ENCODE peak calls at places on chromosome 5, in ten cellular contexts. One of them, this sample, is unnamed.

GRCh38 chr5:107466233-107466769 is 204.4 kb downstream of the EFNA5 start:
- DNase-seq in activated CD8-positive, alpha-beta memory T cell treated with anti-CD3 and anti-CD28 coated beads, Interleukin-2, amount 10 ng/mL, durations not matched to agents 7 days and 5 days: no peak
- DNase-seq in GM13976: no peak
- DNase-seq in NCI-H2081: no peak
- DNase-seq in bronchial epithelial cell: peak; percentile 98
- DNase-seq in adrenal gland: no peak
- DNase-seq in KG1: no peak
- DNase-seq in progenitor cell of endocrine pancreas: no peak
- DNase-seq in fibroblast of pulmonary artery: peak; percentile 97
- DNase-seq in stimulated activated CD4-positive, alpha-beta T cell treated with anti-CD3 and anti-CD28 coated beads, Interleukin-1b, Interleukin-23, amount 100 ng/mL, for 24 hours: no peak
- DNase-seq in this sample: peak; percentile 56

GRCh38 chr5:173745561-173745960 is 129.1 kb upstream of the BOD1 start:
- DNase-seq in activated CD8-positive, alpha-beta memory T cell treated with anti-CD3 and anti-CD28 coated beads, Interleukin-2, amount 10 ng/mL, durations not matched to agents 7 days and 5 days: no peak
- DNase-seq in GM13976: no peak
- DNase-seq in NCI-H2081: no peak
- DNase-seq in bronchial epithelial cell: no peak
- DNase-seq in adrenal gland: no peak
- DNase-seq in KG1: no peak
- DNase-seq in progenitor cell of endocrine pancreas: no peak
- DNase-seq in fibroblast of pulmonary artery: no peak
- DNase-seq in stimulated activated CD4-positive, alpha-beta T cell treated with anti-CD3 and anti-CD28 coated beads, Interleukin-1b, Interleukin-23, amount 100 ng/mL, for 24 hours: no peak
- DNase-seq in this sample: no peak

GRCh38 chr5:64831996-64832395 is 63.3 kb downstream of the CWC27 start:
- DNase-seq in activated CD8-positive, alpha-beta memory T cell treated with anti-CD3 and anti-CD28 coated beads, Interleukin-2, amount 10 ng/mL, durations not matched to agents 7 days and 5 days: no peak
- DNase-seq in GM13976: no peak
- DNase-seq in NCI-H2081: no peak
- DNase-seq in bronchial epithelial cell: no peak
- DNase-seq in adrenal gland: no peak
- DNase-seq in KG1: no peak
- DNase-seq in progenitor cell of endocrine pancreas: no peak
- DNase-seq in fibroblast of pulmonary artery: no peak
- DNase-seq in stimulated activated CD4-positive, alpha-beta T cell treated with anti-CD3 and anti-CD28 coated beads, Interleukin-1b, Interleukin-23, amount 100 ng/mL, for 24 hours: no peak
- DNase-seq in this sample: no peak

GRCh38 chr5:143762636-143763035 is 49.3 kb upstream of the HMHB1 start:
- DNase-seq in activated CD8-positive, alpha-beta memory T cell treated with anti-CD3 and anti-CD28 coated beads, Interleukin-2, amount 10 ng/mL, durations not matched to agents 7 days and 5 days: no peak
- DNase-seq in GM13976: no peak
- DNase-seq in NCI-H2081: no peak
- DNase-seq in bronchial epithelial cell: no peak
- DNase-seq in adrenal gland: no peak
- DNase-seq in KG1: no peak
- DNase-seq in progenitor cell of endocrine pancreas: no peak
- DNase-seq in fibroblast of pulmonary artery: no peak
- DNase-seq in stimulated activated CD4-positive, alpha-beta T cell treated with anti-CD3 and anti-CD28 coated beads, Interleukin-1b, Interleukin-23, amount 100 ng/mL, for 24 hours: no peak
- DNase-seq in this sample: no peak

GRCh38 chr5:141560725-141561483 is 57.9 kb downstream of the DIAPH1 start:
- DNase-seq in activated CD8-positive, alpha-beta memory T cell treated with anti-CD3 and anti-CD28 coated beads, Interleukin-2, amount 10 ng/mL, durations not matched to agents 7 days and 5 days: no peak
- DNase-seq in GM13976: no peak
- DNase-seq in NCI-H2081: peak; percentile 92
- DNase-seq in bronchial epithelial cell: peak; percentile 96
- DNase-seq in adrenal gland: peak; percentile 90
- DNase-seq in KG1: no peak
- DNase-seq in progenitor cell of endocrine pancreas: peak; percentile 51
- DNase-seq in fibroblast of pulmonary artery: peak; percentile 99
- DNase-seq in stimulated activated CD4-positive, alpha-beta T cell treated with anti-CD3 and anti-CD28 coated beads, Interleukin-1b, Interleukin-23, amount 100 ng/mL, for 24 hours: no peak
- DNase-seq in this sample: peak; percentile 77

GRCh38 chr5:67746103-67746502 is 469.5 kb upstream of the PIK3R1 start:
- DNase-seq in activated CD8-positive, alpha-beta memory T cell treated with anti-CD3 and anti-CD28 coated beads, Interleukin-2, amount 10 ng/mL, durations not matched to agents 7 days and 5 days: no peak
- DNase-seq in GM13976: no peak
- DNase-seq in NCI-H2081: no peak
- DNase-seq in bronchial epithelial cell: no peak
- DNase-seq in adrenal gland: no peak
- DNase-seq in KG1: no peak
- DNase-seq in progenitor cell of endocrine pancreas: no peak
- DNase-seq in fibroblast of pulmonary artery: no peak
- DNase-seq in stimulated activated CD4-positive, alpha-beta T cell treated with anti-CD3 and anti-CD28 coated beads, Interleukin-1b, Interleukin-23, amount 100 ng/mL, for 24 hours: no peak
- DNase-seq in this sample: no peak

GRCh38 chr5:10533218-10533617 is 30.7 kb upstream of the ANKRD33B start:
- DNase-seq in activated CD8-positive, alpha-beta memory T cell treated with anti-CD3 and anti-CD28 coated beads, Interleukin-2, amount 10 ng/mL, durations not matched to agents 7 days and 5 days: no peak
- DNase-seq in GM13976: no peak
- DNase-seq in NCI-H2081: no peak
- DNase-seq in bronchial epithelial cell: no peak
- DNase-seq in adrenal gland: no peak
- DNase-seq in KG1: no peak
- DNase-seq in progenitor cell of endocrine pancreas: no peak
- DNase-seq in fibroblast of pulmonary artery: no peak
- DNase-seq in stimulated activated CD4-positive, alpha-beta T cell treated with anti-CD3 and anti-CD28 coated beads, Interleukin-1b, Interleukin-23, amount 100 ng/mL, for 24 hours: no peak
- DNase-seq in this sample: peak; percentile 69

GRCh38 chr5:155883966-155884555 is 442.9 kb upstream of the SGCD start:
- DNase-seq in activated CD8-positive, alpha-beta memory T cell treated with anti-CD3 and anti-CD28 coated beads, Interleukin-2, amount 10 ng/mL, durations not matched to agents 7 days and 5 days: no peak
- DNase-seq in GM13976: no peak
- DNase-seq in NCI-H2081: no peak
- DNase-seq in bronchial epithelial cell: peak; percentile 13
- DNase-seq in adrenal gland: no peak
- DNase-seq in KG1: no peak
- DNase-seq in progenitor cell of endocrine pancreas: no peak
- DNase-seq in fibroblast of pulmonary artery: no peak
- DNase-seq in stimulated activated CD4-positive, alpha-beta T cell treated with anti-CD3 and anti-CD28 coated beads, Interleukin-1b, Interleukin-23, amount 100 ng/mL, for 24 hours: no peak
- DNase-seq in this sample: peak; percentile 13

GRCh38 chr5:83972236-83972635 is 251.6 kb upstream of the HAPLN1 start:
- DNase-seq in activated CD8-positive, alpha-beta memory T cell treated with anti-CD3 and anti-CD28 coated beads, Interleukin-2, amount 10 ng/mL, durations not matched to agents 7 days and 5 days: no peak
- DNase-seq in GM13976: no peak
- DNase-seq in NCI-H2081: no peak
- DNase-seq in bronchial epithelial cell: peak; percentile 49
- DNase-seq in adrenal gland: no peak
- DNase-seq in KG1: no peak
- DNase-seq in progenitor cell of endocrine pancreas: no peak
- DNase-seq in fibroblast of pulmonary artery: no peak
- DNase-seq in stimulated activated CD4-positive, alpha-beta T cell treated with anti-CD3 and anti-CD28 coated beads, Interleukin-1b, Interleukin-23, amount 100 ng/mL, for 24 hours: no peak
- DNase-seq in this sample: peak; percentile 3

GRCh38 chr5:112694853-112695709 is 42.6 kb upstream of the APC start:
- DNase-seq in activated CD8-positive, alpha-beta memory T cell treated with anti-CD3 and anti-CD28 coated beads, Interleukin-2, amount 10 ng/mL, durations not matched to agents 7 days and 5 days: no peak
- DNase-seq in GM13976: no peak
- DNase-seq in NCI-H2081: no peak
- DNase-seq in bronchial epithelial cell: no peak
- DNase-seq in adrenal gland: no peak
- DNase-seq in KG1: no peak
- DNase-seq in progenitor cell of endocrine pancreas: no peak
- DNase-seq in fibroblast of pulmonary artery: peak; percentile 76
- DNase-seq in stimulated activated CD4-positive, alpha-beta T cell treated with anti-CD3 and anti-CD28 coated beads, Interleukin-1b, Interleukin-23, amount 100 ng/mL, for 24 hours: no peak
- DNase-seq in this sample: no peak

GRCh38 chr5:39586185-39586584 is 161.4 kb upstream of the DAB2 start:
- DNase-seq in activated CD8-positive, alpha-beta memory T cell treated with anti-CD3 and anti-CD28 coated beads, Interleukin-2, amount 10 ng/mL, durations not matched to agents 7 days and 5 days: no peak
- DNase-seq in GM13976: no peak
- DNase-seq in NCI-H2081: no peak
- DNase-seq in bronchial epithelial cell: no peak
- DNase-seq in adrenal gland: no peak
- DNase-seq in KG1: no peak
- DNase-seq in progenitor cell of endocrine pancreas: no peak
- DNase-seq in fibroblast of pulmonary artery: no peak
- DNase-seq in stimulated activated CD4-positive, alpha-beta T cell treated with anti-CD3 and anti-CD28 coated beads, Interleukin-1b, Interleukin-23, amount 100 ng/mL, for 24 hours: no peak
- DNase-seq in this sample: no peak

GRCh38 chr5:32138839-32139493 is 35.2 kb downstream of the GOLPH3 start:
- DNase-seq in activated CD8-positive, alpha-beta memory T cell treated with anti-CD3 and anti-CD28 coated beads, Interleukin-2, amount 10 ng/mL, durations not matched to agents 7 days and 5 days: peak; percentile 72
- DNase-seq in GM13976: no peak
- DNase-seq in NCI-H2081: no peak
- DNase-seq in bronchial epithelial cell: no peak
- DNase-seq in adrenal gland: peak; percentile 40
- DNase-seq in KG1: no peak
- DNase-seq in progenitor cell of endocrine pancreas: no peak
- DNase-seq in fibroblast of pulmonary artery: no peak
- DNase-seq in stimulated activated CD4-positive, alpha-beta T cell treated with anti-CD3 and anti-CD28 coated beads, Interleukin-1b, Interleukin-23, amount 100 ng/mL, for 24 hours: peak; percentile 24
- DNase-seq in this sample: no peak

GRCh38 chr5:167143726-167144125 is 1147.7 kb upstream of the WWC1 start:
- DNase-seq in activated CD8-positive, alpha-beta memory T cell treated with anti-CD3 and anti-CD28 coated beads, Interleukin-2, amount 10 ng/mL, durations not matched to agents 7 days and 5 days: no peak
- DNase-seq in GM13976: no peak
- DNase-seq in NCI-H2081: no peak
- DNase-seq in bronchial epithelial cell: no peak
- DNase-seq in adrenal gland: no peak
- DNase-seq in KG1: no peak
- DNase-seq in progenitor cell of endocrine pancreas: no peak
- DNase-seq in fibroblast of pulmonary artery: no peak
- DNase-seq in stimulated activated CD4-positive, alpha-beta T cell treated with anti-CD3 and anti-CD28 coated beads, Interleukin-1b, Interleukin-23, amount 100 ng/mL, for 24 hours: no peak
- DNase-seq in this sample: no peak

GRCh38 chr5:21649969-21650368 is 1203.2 kb downstream of the CDH12 start:
- DNase-seq in activated CD8-positive, alpha-beta memory T cell treated with anti-CD3 and anti-CD28 coated beads, Interleukin-2, amount 10 ng/mL, durations not matched to agents 7 days and 5 days: no peak
- DNase-seq in GM13976: no peak
- DNase-seq in NCI-H2081: peak; percentile 16
- DNase-seq in bronchial epithelial cell: no peak
- DNase-seq in adrenal gland: no peak
- DNase-seq in KG1: no peak
- DNase-seq in progenitor cell of endocrine pancreas: no peak
- DNase-seq in fibroblast of pulmonary artery: no peak
- DNase-seq in stimulated activated CD4-positive, alpha-beta T cell treated with anti-CD3 and anti-CD28 coated beads, Interleukin-1b, Interleukin-23, amount 100 ng/mL, for 24 hours: no peak
- DNase-seq in this sample: no peak

GRCh38 chr5:126651013-126651577 is 50.3 kb downstream of the PHAX start:
- DNase-seq in activated CD8-positive, alpha-beta memory T cell treated with anti-CD3 and anti-CD28 coated beads, Interleukin-2, amount 10 ng/mL, durations not matched to agents 7 days and 5 days: no peak
- DNase-seq in GM13976: no peak
- DNase-seq in NCI-H2081: no peak
- DNase-seq in bronchial epithelial cell: no peak
- DNase-seq in adrenal gland: no peak
- DNase-seq in KG1: no peak
- DNase-seq in progenitor cell of endocrine pancreas: no peak
- DNase-seq in fibroblast of pulmonary artery: no peak
- DNase-seq in stimulated activated CD4-positive, alpha-beta T cell treated with anti-CD3 and anti-CD28 coated beads, Interleukin-1b, Interleukin-23, amount 100 ng/mL, for 24 hours: no peak
- DNase-seq in this sample: no peak

GRCh38 chr5:135212361-135213033 is 178.5 kb upstream of the PITX1 start:
- DNase-seq in activated CD8-positive, alpha-beta memory T cell treated with anti-CD3 and anti-CD28 coated beads, Interleukin-2, amount 10 ng/mL, durations not matched to agents 7 days and 5 days: peak; percentile 18
- DNase-seq in GM13976: no peak
- DNase-seq in NCI-H2081: no peak
- DNase-seq in bronchial epithelial cell: no peak
- DNase-seq in adrenal gland: no peak
- DNase-seq in KG1: no peak
- DNase-seq in progenitor cell of endocrine pancreas: peak; percentile 4
- DNase-seq in fibroblast of pulmonary artery: no peak
- DNase-seq in stimulated activated CD4-positive, alpha-beta T cell treated with anti-CD3 and anti-CD28 coated beads, Interleukin-1b, Interleukin-23, amount 100 ng/mL, for 24 hours: no peak
- DNase-seq in this sample: no peak

GRCh38 chr5:97471951-97472350 is 288.9 kb upstream of the RIOK2 start:
- DNase-seq in activated CD8-positive, alpha-beta memory T cell treated with anti-CD3 and anti-CD28 coated beads, Interleukin-2, amount 10 ng/mL, durations not matched to agents 7 days and 5 days: no peak
- DNase-seq in GM13976: no peak
- DNase-seq in NCI-H2081: no peak
- DNase-seq in bronchial epithelial cell: no peak
- DNase-seq in adrenal gland: no peak
- DNase-seq in KG1: no peak
- DNase-seq in progenitor cell of endocrine pancreas: no peak
- DNase-seq in fibroblast of pulmonary artery: no peak
- DNase-seq in stimulated activated CD4-positive, alpha-beta T cell treated with anti-CD3 and anti-CD28 coated beads, Interleukin-1b, Interleukin-23, amount 100 ng/mL, for 24 hours: no peak
- DNase-seq in this sample: no peak

GRCh38 chr5:134174841-134175839 is 1.6 kb downstream of the SKP1 start:
- DNase-seq in activated CD8-positive, alpha-beta memory T cell treated with anti-CD3 and anti-CD28 coated beads, Interleukin-2, amount 10 ng/mL, durations not matched to agents 7 days and 5 days: no peak
- DNase-seq in GM13976: no peak
- DNase-seq in NCI-H2081: no peak
- DNase-seq in bronchial epithelial cell: peak; percentile 55
- DNase-seq in adrenal gland: no peak
- DNase-seq in KG1: no peak
- DNase-seq in progenitor cell of endocrine pancreas: no peak
- DNase-seq in fibroblast of pulmonary artery: peak; percentile 56
- DNase-seq in stimulated activated CD4-positive, alpha-beta T cell treated with anti-CD3 and anti-CD28 coated beads, Interleukin-1b, Interleukin-23, amount 100 ng/mL, for 24 hours: no peak
- DNase-seq in this sample: no peak

GRCh38 chr5:86709157-86709881 is 91.6 kb downstream of the COX7C start:
- DNase-seq in activated CD8-positive, alpha-beta memory T cell treated with anti-CD3 and anti-CD28 coated beads, Interleukin-2, amount 10 ng/mL, durations not matched to agents 7 days and 5 days: no peak
- DNase-seq in GM13976: no peak
- DNase-seq in NCI-H2081: no peak
- DNase-seq in bronchial epithelial cell: no peak
- DNase-seq in adrenal gland: no peak
- DNase-seq in KG1: no peak
- DNase-seq in progenitor cell of endocrine pancreas: no peak
- DNase-seq in fibroblast of pulmonary artery: no peak
- DNase-seq in stimulated activated CD4-positive, alpha-beta T cell treated with anti-CD3 and anti-CD28 coated beads, Interleukin-1b, Interleukin-23, amount 100 ng/mL, for 24 hours: no peak
- DNase-seq in this sample: no peak

GRCh38 chr5:5132896-5133295 is 7.2 kb upstream of the ADAMTS16 start:
- DNase-seq in activated CD8-positive, alpha-beta memory T cell treated with anti-CD3 and anti-CD28 coated beads, Interleukin-2, amount 10 ng/mL, durations not matched to agents 7 days and 5 days: no peak
- DNase-seq in GM13976: peak; percentile 17
- DNase-seq in NCI-H2081: no peak
- DNase-seq in bronchial epithelial cell: no peak
- DNase-seq in adrenal gland: no peak
- DNase-seq in KG1: no peak
- DNase-seq in progenitor cell of endocrine pancreas: no peak
- DNase-seq in fibroblast of pulmonary artery: no peak
- DNase-seq in stimulated activated CD4-positive, alpha-beta T cell treated with anti-CD3 and anti-CD28 coated beads, Interleukin-1b, Interleukin-23, amount 100 ng/mL, for 24 hours: no peak
- DNase-seq in this sample: no peak

GRCh38 chr5:150579462-150580400 is 60.7 kb upstream of the SYNPO start:
- DNase-seq in activated CD8-positive, alpha-beta memory T cell treated with anti-CD3 and anti-CD28 coated beads, Interleukin-2, amount 10 ng/mL, durations not matched to agents 7 days and 5 days: no peak
- DNase-seq in GM13976: no peak
- DNase-seq in NCI-H2081: no peak
- DNase-seq in bronchial epithelial cell: no peak
- DNase-seq in adrenal gland: no peak
- DNase-seq in KG1: no peak
- DNase-seq in progenitor cell of endocrine pancreas: no peak
- DNase-seq in fibroblast of pulmonary artery: no peak
- DNase-seq in stimulated activated CD4-positive, alpha-beta T cell treated with anti-CD3 and anti-CD28 coated beads, Interleukin-1b, Interleukin-23, amount 100 ng/mL, for 24 hours: no peak
- DNase-seq in this sample: peak; percentile 0

GRCh38 chr5:105836906-105837305 is 1833.8 kb downstream of the EFNA5 start:
- DNase-seq in activated CD8-positive, alpha-beta memory T cell treated with anti-CD3 and anti-CD28 coated beads, Interleukin-2, amount 10 ng/mL, durations not matched to agents 7 days and 5 days: no peak
- DNase-seq in GM13976: no peak
- DNase-seq in NCI-H2081: no peak
- DNase-seq in bronchial epithelial cell: no peak
- DNase-seq in adrenal gland: no peak
- DNase-seq in KG1: no peak
- DNase-seq in progenitor cell of endocrine pancreas: no peak
- DNase-seq in fibroblast of pulmonary artery: no peak
- DNase-seq in stimulated activated CD4-positive, alpha-beta T cell treated with anti-CD3 and anti-CD28 coated beads, Interleukin-1b, Interleukin-23, amount 100 ng/mL, for 24 hours: no peak
- DNase-seq in this sample: no peak